ENCODE peak calls at places on chromosomes 6 and 20, in nine cellular contexts. L is EH; C is PC-3; E is activated T-helper 2 cell treated with anti-CD3 and anti-CD28 coated beads, Interferon-gamma antibody, Interleukin-2, Interleukin-4, amounts not matched to agents 10 μg/mL and 5 μg/mL and 100 μg/mL, durations not matched to agents 14 hours and 24 hours and 36 hours; T is fibroblast of the aortic adventitia; Y is HTR-8/SVneo; O is ureter; X is astrocyte; V is naive thymus-derived CD8-positive, alpha-beta T cell. N is an unnamed sample.

GRCh38 chr6:143877584-143878271 is 13.5 kb downstream of the ZC2HC1B start:
- DNase-seq in O (no peak), T (no peak), L (no peak), Y (no peak), E (no peak), V (no peak), X (no peak), C (peak), N (no peak)

GRCh38 chr6:143528164-143528811 is 16.8 kb upstream of the FUCA2 start:
- DNase-seq in X (no peak), C (no peak), V (no peak), Y (no peak), O (no peak), T (no peak), E (no peak), L (no peak), N (no peak)

GRCh38 chr20:36435799-36436541 is 105.3 kb upstream of the MYL9 start:
- DNase-seq in X (peak), T (peak), V (peak), C (peak), Y (peak), L (peak), E (peak), O (peak), N (peak)

GRCh38 chr6:6960571-6961251 is 147.1 kb upstream of the RREB1 start:
- DNase-seq in L (no peak), O (no peak), Y (no peak), T (no peak), E (no peak), V (no peak), X (no peak), C (peak), N (no peak)

GRCh38 chr6:143745160-143746133 is 67.7 kb downstream of the PHACTR2 start:
- DNase-seq in L (peak), V (no peak), Y (no peak), C (peak), X (peak), T (peak), E (no peak), O (peak), N (no peak)

GRCh38 chr6:14074723-14075503 is 42.7 kb upstream of the CD83 start:
- DNase-seq in L (peak), Y (peak), C (peak), T (peak), O (no peak), V (peak), E (no peak), X (peak), N (peak)

GRCh38 chr20:39825524-39825923 is 863.4 kb downstream of the DHX35 start:
- DNase-seq in E (no peak), C (no peak), Y (no peak), L (no peak), V (no peak), T (no peak), X (no peak), O (no peak), N (no peak)

GRCh38 chr6:20584100-20584731 is 50.0 kb downstream of the CDKAL1 start:
- DNase-seq in T (no peak), O (no peak), E (no peak), Y (no peak), V (no peak), L (no peak), X (no peak), C (no peak), N (no peak)

GRCh38 chr6:82246802-82247633 is 526 bp downstream of the IBTK start:
- DNase-seq in X (peak), V (no peak), L (peak), E (no peak), T (peak), O (no peak), Y (peak), C (peak), N (no peak)

GRCh38 chr20:52379723-52380336 is 188.3 kb upstream of the ZFP64 start:
- DNase-seq in Y (peak), O (peak), C (peak), E (no peak), V (peak), X (no peak), L (peak), T (peak), N (peak)

GRCh38 chr20:40175296-40175695 is 513.7 kb downstream of the MAFB start:
- DNase-seq in X (no peak), T (no peak), O (no peak), V (no peak), E (no peak), Y (no peak), C (no peak), L (no peak), N (no peak)

GRCh38 chr6:167827588-167828324 is 1.0 kb downstream of the AFDN start:
- DNase-seq in V (peak), T (peak), O (peak), E (no peak), C (peak), X (no peak), L (peak), Y (peak), N (no peak)

GRCh38 chr6:160586374-160586773 is 77.7 kb downstream of the LPA start:
- DNase-seq in O (no peak), C (no peak), E (no peak), V (no peak), T (no peak), L (no peak), X (no peak), Y (no peak), N (no peak)

GRCh38 chr6:37173573-37174195 is 3.7 kb downstream of the PIM1 start:
- DNase-seq in C (no peak), Y (no peak), X (no peak), V (peak), O (no peak), L (no peak), T (no peak), E (no peak), N (no peak)

GRCh38 chr6:101826678-101827077 is 433.2 kb downstream of the GRIK2 start:
- DNase-seq in L (no peak), T (peak), Y (no peak), X (peak), E (no peak), V (no peak), O (no peak), C (no peak), N (no peak)

GRCh38 chr6:4736371-4736873 is 39.8 kb upstream of the CDYL start:
- DNase-seq in T (no peak), O (no peak), X (no peak), E (no peak), C (no peak), V (no peak), L (no peak), Y (no peak), N (no peak)

GRCh38 chr6:38549795-38550194 is 89.9 kb downstream of the BTBD9 start:
- DNase-seq in O (no peak), E (no peak), C (no peak), X (no peak), L (no peak), V (no peak), Y (no peak), T (no peak), N (no peak)

N was measured in naive thymus-derived CD4-positive, alpha-beta T cell.